ENCODE peak calls at places on chromosomes 2 and 18, in five cellular contexts. Y is upper lobe of right lung, S is kidney, Q is D341Med, I is myocyte. M is an unnamed sample.

GRCh38 chr2:181574321-181574720 is 82.6 kb downstream of the CERKL start:
- DNase-seq in Y (no peak), S (no peak), Q (no peak), I (no peak), M (no peak)

GRCh38 chr2:69138247-69138754 is 125.3 kb downstream of the ANTXR1 start:
- DNase-seq in Y (no peak), S (no peak), Q (no peak), I (peak; percentile 67), M (no peak)

GRCh38 chr18:50687491-50687890 is 127.6 kb downstream of the MAPK4 start:
- DNase-seq in Y (peak; percentile 69), S (no peak), Q (no peak), I (no peak), M (peak; percentile 56)

GRCh38 chr18:59393381-59393780 is 34.3 kb upstream of the LMAN1 start:
- DNase-seq in Y (no peak), S (no peak), Q (no peak), I (no peak), M (no peak)

GRCh38 chr2:200378652-200379290 is 72.3 kb downstream of the SPATS2L start:
- DNase-seq in Y (no peak), S (no peak), Q (no peak), I (no peak), M (no peak)

GRCh38 chr2:121142452-121142851 is 142.6 kb downstream of the TFCP2L1 start:
- DNase-seq in Y (no peak), S (peak; percentile 32), Q (no peak), I (no peak), M (no peak)

GRCh38 chr2:242027676-242028450 is 158.3 kb downstream of the RTP5 start:
- DNase-seq in Y (peak; percentile 46), S (no peak), Q (no peak), I (no peak), M (peak; percentile 45)

GRCh38 chr2:145416640-145417039 is 896.7 kb upstream of the ZEB2 start:
- DNase-seq in Y (no peak), S (no peak), Q (no peak), I (no peak), M (no peak)

GRCh38 chr2:52115750-52116149 is 1083.8 kb upstream of the NRXN1 start:
- DNase-seq in Y (no peak), S (no peak), Q (no peak), I (no peak), M (no peak)

GRCh38 chr2:14520385-14520945 is 112.1 kb upstream of the LRATD1 start:
- DNase-seq in Y (no peak), S (no peak), Q (no peak), I (no peak), M (no peak)

GRCh38 chr2:62705859-62706720 is 577 bp downstream of the EHBP1 start:
- DNase-seq in Y (peak; percentile 85), S (no peak), Q (peak; percentile 71), I (peak; percentile 71), M (no peak)

GRCh38 chr2:38394903-38395341 is 17.8 kb upstream of the ATL2 start:
- DNase-seq in Y (no peak), S (no peak), Q (no peak), I (peak; percentile 51), M (no peak)

GRCh38 chr2:224142397-224143312 is 103.6 kb upstream of the SERPINE2 start:
- DNase-seq in Y (no peak), S (no peak), Q (no peak), I (peak; percentile 18), M (no peak)

GRCh38 chr18:31241425-31241824 is 76.5 kb upstream of the DSG1 start:
- DNase-seq in Y (no peak), S (no peak), Q (no peak), I (no peak), M (no peak)

GRCh38 chr2:101871480-101871879 is 120.3 kb upstream of the IL1R2 start:
- DNase-seq in Y (no peak), S (no peak), Q (no peak), I (no peak), M (no peak)

GRCh38 chr2:172484253-172484652 is 56.9 kb downstream of the ITGA6 start:
- DNase-seq in Y (no peak), S (no peak), Q (no peak), I (peak; percentile 49), M (no peak)